ENCODE peak calls at places on chromosomes 3 and 15, in seven cellular contexts. J is pancreas, T is PC-3, S is endothelial cell of umbilical vein, V is heart right ventricle, A is A549, Y is caudate nucleus. D is an unnamed sample.

GRCh38 chr3:27986204-27986879 is 255.1 kb upstream of the CMC1 start:
- DNase-seq in V (no peak), A (no peak), S (no peak), Y (no peak), T (no peak), J (no peak), D (no peak)

GRCh38 chr3:50211930-50212329 is 6.9 kb downstream of the SLC38A3 start:
- DNase-seq in T (no peak), V (no peak), J (no peak), Y (no peak), A (no peak), S (no peak), D (no peak)

GRCh38 chr3:25785826-25786225 is 2.6 kb upstream of the NGLY1 start:
- DNase-seq in Y (no peak), T (peak; percentile 61), J (no peak), S (no peak), A (no peak), V (no peak), D (no peak)

GRCh38 chr3:60431599-60431958 is 819.7 kb downstream of the FHIT start:
- DNase-seq in A (no peak), Y (no peak), J (no peak), T (peak; percentile 29), S (no peak), V (no peak), D (no peak)

GRCh38 chr15:100687532-100688215 is 85.3 kb downstream of the ASB7 start:
- DNase-seq in J (no peak), Y (no peak), T (peak; percentile 95), V (no peak), A (no peak), S (no peak), D (no peak)

GRCh38 chr3:142180761-142181362 is 31.5 kb upstream of the TFDP2 start:
- DNase-seq in V (peak; percentile 13), J (no peak), A (peak; percentile 30), T (peak; percentile 37), Y (no peak), S (peak; percentile 51), D (peak; percentile 64)

GRCh38 chr3:132255041-132255745 is 62.0 kb upstream of the ACP3 start:
- DNase-seq in J (no peak), Y (no peak), T (peak; percentile 82), V (no peak), A (no peak), S (no peak), D (peak; percentile 47)

GRCh38 chr15:88701561-88702095 is 62.8 kb downstream of the ISG20 start:
- DNase-seq in A (peak; percentile 34), J (no peak), Y (no peak), V (no peak), T (peak; percentile 47), S (no peak), D (no peak)

GRCh38 chr3:88784925-88785324 is 322.5 kb upstream of the EPHA3 start:
- DNase-seq in Y (no peak), J (no peak), S (no peak), T (no peak), A (no peak), V (no peak), D (no peak)

GRCh38 chr3:195129644-195130492 is 141.1 kb downstream of the XXYLT1 start:
- DNase-seq in Y (no peak), J (no peak), T (no peak), S (no peak), V (no peak), A (no peak), D (no peak)

GRCh38 chr3:188411750-188412149 is 257.8 kb downstream of the LPP start:
- DNase-seq in T (no peak), S (no peak), Y (no peak), A (no peak), V (no peak), J (no peak), D (no peak)

GRCh38 chr3:14117468-14118399 is 6.9 kb downstream of the CHCHD4 start:
- DNase-seq in Y (no peak), S (no peak), A (no peak), J (no peak), V (no peak), T (no peak), D (no peak)

GRCh38 chr3:195773956-195774537 is 37.7 kb downstream of the MUC4 start:
- DNase-seq in Y (no peak), A (no peak), T (no peak), V (no peak), J (no peak), S (no peak), D (no peak)

GRCh38 chr3:33578325-33579180 is 138.3 kb upstream of the UBP1 start:
- DNase-seq in Y (no peak), S (peak; percentile 66), T (peak; percentile 90), A (peak; percentile 10), V (no peak), J (no peak), D (peak; percentile 24)

GRCh38 chr15:29268706-29269484 is 727 bp downstream of the NSMCE3 start:
- DNase-seq in V (peak; percentile 19), S (peak; percentile 6), Y (no peak), J (no peak), A (peak; percentile 13), T (peak; percentile 8), D (peak; percentile 34)

DNA sequence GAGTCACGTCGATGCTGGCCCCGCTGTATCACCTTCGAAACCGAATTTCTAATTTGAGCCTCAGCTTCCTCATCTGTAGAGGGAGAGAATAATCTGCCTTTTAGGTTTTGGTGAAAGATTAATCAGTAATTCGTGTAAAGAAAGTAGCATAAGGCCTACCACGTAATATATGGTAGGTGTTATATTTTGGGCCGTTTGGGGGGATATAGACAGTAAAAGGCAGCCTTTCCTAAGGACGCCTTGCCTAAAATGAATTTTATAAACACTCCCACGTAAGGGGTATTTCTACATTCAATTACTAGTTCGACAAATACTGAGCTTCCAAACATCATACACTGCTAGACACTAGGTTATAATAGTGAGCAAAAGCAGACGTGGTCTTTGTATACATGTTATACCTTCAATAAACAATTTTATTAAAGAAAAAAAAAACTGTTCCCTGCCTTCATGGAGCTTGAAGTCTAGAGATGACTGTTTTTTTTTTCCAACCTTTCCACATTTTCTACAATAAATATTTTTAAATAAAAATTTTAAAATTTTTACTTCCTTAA is 737 bp downstream of the JAGN1 start:
- DNase-seq in Y (no peak), S (no peak), A (no peak), J (no peak), T (no peak), V (no peak), D (no peak)
- H3K27ac ChIP-seq in Y (peak overlapping the region; percentile 90), S (peak overlapping the region; percentile 76), A (peak overlapping the region; percentile 94), J (peak overlapping the region; percentile 49), T (peak overlapping the region; percentile 75), V (peak overlapping the region; percentile 97), D (peak overlapping the region; percentile 95)

GRCh38 chr3:71099997-71100719 is 483.4 kb downstream of the FOXP1 start:
- DNase-seq in S (no peak), A (no peak), T (no peak), V (no peak), Y (no peak), J (no peak), D (no peak)
- H3K27ac ChIP-seq in S (peak overlapping the region; percentile 92), A (peak overlapping the region; percentile 66), T (peak overlapping the region; percentile 74), V (no peak overlapping the region), Y (no peak overlapping the region), J (no peak overlapping the region), D (no peak overlapping the region)

GRCh38 chr3:171457263-171458055 is 2.7 kb downstream of the TNIK start:
- DNase-seq in Y (no peak), T (no peak), A (no peak), S (no peak), J (no peak), V (no peak), D (no peak)
- H3K27ac ChIP-seq in Y (peak overlapping the region; percentile 70), T (no peak overlapping the region), A (no peak overlapping the region), S (no peak overlapping the region), J (no peak overlapping the region), V (peak overlapping the region; percentile 85), D (no peak overlapping the region)

GRCh38 chr3:115783938-115784738 is 160.8 kb downstream of the GAP43 start:
- DNase-seq in J (peak; percentile 91), A (peak; percentile 90), Y (peak; percentile 37), V (peak; percentile 93), S (peak; percentile 89), T (peak; percentile 90), D (peak; percentile 96)

GRCh38 chr3:115785782-115786181 is 162.5 kb downstream of the GAP43 start:
- DNase-seq in Y (no peak), A (no peak), V (no peak), T (no peak), S (no peak), J (no peak), D (no peak)

GRCh38 chr3:115787818-115788217 is 164.5 kb downstream of the GAP43 start:
- DNase-seq in T (no peak), J (no peak), A (no peak), V (no peak), Y (no peak), S (no peak), D (no peak)

GRCh38 chr3:115788921-115789470 is 165.7 kb downstream of the GAP43 start:
- DNase-seq in A (peak; percentile 21), S (no peak), J (no peak), T (peak; percentile 97), Y (no peak), V (no peak), D (no peak)

GRCh38 chr3:115784739-115785571 is 161.6 kb downstream of the GAP43 start:
- DNase-seq in T (peak; percentile 26), J (no peak), Y (no peak), S (peak; percentile 6), A (no peak), V (no peak), D (no peak)
- H3K27ac ChIP-seq in T (peak overlapping the region; percentile 96), J (peak overlapping the region; percentile 89), Y (peak overlapping the region; percentile 3), S (no peak overlapping the region), A (peak overlapping the region; percentile 87), V (peak overlapping the region; percentile 92), D (peak overlapping the region; percentile 73)

DNA sequence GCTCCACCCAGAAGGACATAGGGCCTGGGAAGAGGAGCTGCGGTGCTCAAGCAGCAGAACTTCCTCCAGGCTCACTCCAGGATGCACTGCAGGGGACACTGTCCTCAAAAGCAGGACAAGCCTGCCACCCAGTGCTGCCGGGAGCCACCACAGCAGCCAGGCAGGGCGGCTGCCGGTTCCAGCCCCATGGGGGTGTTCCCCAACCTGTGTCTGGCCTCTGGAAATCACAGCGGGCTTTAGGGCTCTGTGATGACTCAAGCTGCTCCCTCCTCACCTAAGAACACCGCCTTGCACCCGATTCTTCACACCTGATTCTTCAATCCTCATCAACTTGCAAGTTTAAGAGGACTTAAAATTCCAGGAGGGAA is 71.9 kb upstream of the SLC6A11 start:
- DNase-seq in V (no peak), A (no peak), J (no peak), Y (no peak), T (peak; percentile 25), S (no peak), D (peak; percentile 15)
- H3K27ac ChIP-seq in V (no peak overlapping the region), A (no peak overlapping the region), J (no peak overlapping the region), Y (no peak overlapping the region), T (no peak overlapping the region), S (no peak overlapping the region), D (no peak overlapping the region)